ENCODE peak calls at places on chromosomes 11 and 22, in six cellular contexts. M, R, B, Z, Y and V are unnamed samples.

GRCh38 chr11:121341609-121342008 is 49.0 kb downstream of the SC5D start:
- DNase-seq in M (no peak), Z (no peak), R (no peak), B (no peak), Y (no peak), V (no peak)

GRCh38 chr22:30843245-30843644 is 125.3 kb downstream of the MORC2 start:
- DNase-seq in Y (no peak), B (no peak), R (no peak), M (no peak), Z (no peak), V (no peak)

GRCh38 chr22:17903564-17904295 is 120.6 kb downstream of the MICAL3 start:
- DNase-seq in Y (peak; percentile 69), B (no peak), M (no peak), Z (no peak), R (no peak), V (no peak)

GRCh38 chr11:130631119-130631518 is 182.7 kb downstream of the ADAMTS15 start:
- DNase-seq in B (no peak), M (peak; percentile 88), Y (no peak), R (peak; percentile 95), Z (no peak), V (peak; percentile 29)

GRCh38 chr11:21969841-21970240 is 223.0 kb upstream of the ANO5 start:
- DNase-seq in M (no peak), R (no peak), Z (no peak), B (no peak), Y (no peak), V (no peak)

GRCh38 chr11:2109541-2110019 is 29.6 kb downstream of the IGF2 start:
- DNase-seq in Y (no peak), Z (peak; percentile 57), B (peak; percentile 40), M (no peak), R (no peak), V (peak; percentile 74)

GRCh38 chr11:76668362-76669155 is 2.0 kb downstream of the LRRC32 start:
- DNase-seq in B (no peak), Z (no peak), Y (no peak), R (no peak), M (no peak), V (no peak)

GRCh38 chr22:28992565-28993326 is 68.9 kb downstream of the C22orf31 start:
- DNase-seq in Y (no peak), B (no peak), M (no peak), R (no peak), Z (no peak), V (no peak)

GRCh38 chr11:35211952-35212351 is 73.0 kb downstream of the CD44 start:
- DNase-seq in R (no peak), M (no peak), Z (no peak), Y (no peak), B (no peak), V (no peak)

GRCh38 chr11:106156290-106156937 is 79.0 kb downstream of the AASDHPPT start:
- DNase-seq in R (peak; percentile 83), M (peak; percentile 89), Y (peak; percentile 21), B (peak; percentile 63), Z (no peak), V (peak; percentile 91)

GRCh38 chr11:117230286-117230961 is 1.4 kb downstream of the PCSK7 start:
- DNase-seq in Y (no peak), Z (no peak), R (peak; percentile 51), B (no peak), M (no peak), V (no peak)

GRCh38 chr22:50490531-50491308 is 4.1 kb downstream of the MIOX start:
- DNase-seq in Y (no peak), R (no peak), B (no peak), M (no peak), Z (no peak), V (no peak)

GRCh38 chr11:129695543-129696308 is 119.9 kb upstream of the TMEM45B start:
- DNase-seq in Z (peak; percentile 90), R (peak; percentile 13), Y (peak; percentile 60), B (peak; percentile 83), M (peak; percentile 43), V (peak; percentile 72)

GRCh38 chr22:29689872-29690213 is 30.0 kb upstream of the CABP7 start:
- DNase-seq in M (peak; percentile 44), R (peak; percentile 55), Y (peak; percentile 54), B (peak; percentile 78), Z (peak; percentile 85), V (peak; percentile 69)

GRCh38 chr11:124640660-124641059 is 18.0 kb downstream of the TBRG1 start:
- DNase-seq in Y (no peak), M (no peak), B (peak; percentile 77), Z (peak; percentile 74), R (no peak), V (peak; percentile 28)

GRCh38 chr22:24140357-24140756 is 40.9 kb upstream of the SUSD2 start:
- DNase-seq in B (no peak), M (no peak), Y (no peak), R (peak; percentile 40), Z (no peak), V (no peak)

GRCh38 chr11:66877585-66877984 is 20.7 kb downstream of the LRFN4 start:
- DNase-seq in Z (no peak), M (no peak), R (peak; percentile 75), B (no peak), Y (no peak), V (no peak)

GRCh38 chr11:2535673-2536439 is 91.0 kb downstream of the KCNQ1 start:
- DNase-seq in R (no peak), Y (no peak), M (no peak), Z (no peak), B (no peak), V (no peak)

GRCh38 chr22:20982563-20982882 is 426 bp downstream of the LZTR1 start:
- DNase-seq in M (no peak), Y (no peak), Z (no peak), R (no peak), B (no peak), V (no peak)

GRCh38 chr11:12284321-12285050 is 92.9 kb upstream of the PARVA start:
- DNase-seq in M (peak; percentile 81), R (peak; percentile 70), B (no peak), Z (peak; percentile 14), Y (no peak), V (no peak)

GRCh38 chr22:47377926-47378560 is 615.6 kb downstream of the TBC1D22A start:
- DNase-seq in B (no peak), Y (no peak), Z (no peak), M (no peak), R (no peak), V (no peak)

GRCh38 chr11:118247041-118247440 is 5.1 kb downstream of the MPZL3 start:
- DNase-seq in Y (no peak), B (no peak), R (no peak), M (no peak), Z (no peak), V (no peak)

GRCh38 chr11:59180168-59180567 is 8.2 kb downstream of the DTX4 start:
- DNase-seq in Y (no peak), M (no peak), R (no peak), B (no peak), Z (no peak), V (no peak)

GRCh38 chr11:111449696-111450479 is 62.3 kb downstream of the BTG4 start:
- DNase-seq in Y (no peak), Z (no peak), B (no peak), R (no peak), M (no peak), V (no peak)

GRCh38 chr22:25880524-25880923 is 138.5 kb downstream of the MYO18B start:
- DNase-seq in M (no peak), R (no peak), B (no peak), Z (no peak), Y (no peak), V (peak; percentile 3)

DNA sequence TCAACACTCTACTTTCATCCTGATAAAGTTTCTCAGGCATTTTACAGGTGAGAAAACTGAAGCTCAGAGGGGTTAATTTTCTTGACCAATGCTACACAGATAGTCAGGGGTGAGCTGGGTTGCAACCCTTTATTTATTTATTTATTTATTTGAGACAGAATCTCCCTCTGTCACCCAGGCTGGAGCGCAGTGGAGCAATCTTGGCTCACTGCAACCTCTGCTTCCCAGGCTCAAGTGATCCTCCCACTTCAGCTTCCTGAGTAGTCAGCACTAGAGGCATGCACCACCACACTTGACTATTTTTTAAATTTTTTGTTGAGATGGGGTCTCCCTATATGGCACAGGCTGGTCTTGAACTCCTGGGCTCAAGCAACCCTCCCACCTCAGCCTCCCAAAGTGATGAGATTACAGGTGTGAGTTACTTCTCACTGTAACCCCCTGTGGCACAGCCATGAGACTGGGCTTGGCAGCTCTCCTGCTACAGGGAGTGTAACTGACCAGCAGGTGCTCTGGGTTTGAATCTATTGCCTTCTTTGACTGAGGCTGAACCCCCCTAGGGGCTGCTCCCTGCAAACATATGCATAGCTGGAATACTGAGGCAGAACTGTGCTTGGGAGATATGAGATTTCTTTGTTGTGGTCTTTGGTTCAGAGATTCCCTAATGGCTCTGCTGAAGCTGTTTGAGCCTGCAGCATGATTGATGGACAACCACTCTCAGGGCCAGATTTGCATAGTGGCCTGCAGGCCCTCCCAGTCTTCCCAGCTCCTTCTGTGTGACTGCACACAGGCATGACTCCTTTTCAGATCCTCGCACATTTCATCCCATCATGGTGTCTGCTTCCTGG is 6.1 kb downstream of the C11orf96 start:
- DNase-seq in B (no peak), Y (no peak), M (no peak), Z (no peak), R (no peak), V (no peak)
- H3K18ac ChIP-seq in B (no peak overlapping the region), Y (no peak overlapping the region), M (no peak overlapping the region), Z (no peak overlapping the region), R (no peak overlapping the region), V (no peak overlapping the region)

GRCh38 chr22:32810241-32811133 is 9.0 kb downstream of the TIMP3 start:
- DNase-seq in Z (peak; percentile 52), B (peak; percentile 86), R (peak; percentile 51), Y (no peak), M (no peak), V (peak; percentile 68)
- H3K23ac ChIP-seq in Z (no peak overlapping the region), B (no peak overlapping the region), R (no peak overlapping the region), Y (no peak overlapping the region), M (no peak overlapping the region), V (no peak overlapping the region)

GRCh38 chr11:6682591-6682935 is 577 bp downstream of the MRPL17 start:
- DNase-seq in Y (no peak), B (no peak), Z (no peak), R (no peak), M (no peak), V (no peak)

GRCh38 chr11:6686006-6686405 is 2.9 kb upstream of the MRPL17 start:
- DNase-seq in Y (no peak), Z (no peak), R (no peak), B (no peak), M (no peak), V (no peak)

GRCh38 chr11:6681505-6681904 is 1.6 kb downstream of the MRPL17 start:
- DNase-seq in R (no peak), Y (no peak), M (peak; percentile 33), Z (no peak), B (peak; percentile 35), V (no peak)

GRCh38 chr11:6681949-6682348 is 1.2 kb downstream of the MRPL17 start:
- DNase-seq in M (peak; percentile 30), Y (no peak), B (peak; percentile 13), Z (no peak), R (peak; percentile 28), V (peak; percentile 2)

GRCh38 chr11:6682936-6683861 is at the start of gene MRPL17:
- DNase-seq in Z (peak; percentile 99), M (peak; percentile 99), Y (peak; percentile 99), B (peak; percentile 99), R (peak; percentile 98), V (peak; percentile 100)
- H2BK5ac ChIP-seq in Z (peak within 1 kb of the TSS; percentile 24), M (no peak within 1 kb of the TSS), Y (peak within 1 kb of the TSS; percentile 57), B (peak within 1 kb of the TSS; percentile 99), R (peak within 1 kb of the TSS; percentile 90), V (peak within 1 kb of the TSS; percentile 50)

DNA sequence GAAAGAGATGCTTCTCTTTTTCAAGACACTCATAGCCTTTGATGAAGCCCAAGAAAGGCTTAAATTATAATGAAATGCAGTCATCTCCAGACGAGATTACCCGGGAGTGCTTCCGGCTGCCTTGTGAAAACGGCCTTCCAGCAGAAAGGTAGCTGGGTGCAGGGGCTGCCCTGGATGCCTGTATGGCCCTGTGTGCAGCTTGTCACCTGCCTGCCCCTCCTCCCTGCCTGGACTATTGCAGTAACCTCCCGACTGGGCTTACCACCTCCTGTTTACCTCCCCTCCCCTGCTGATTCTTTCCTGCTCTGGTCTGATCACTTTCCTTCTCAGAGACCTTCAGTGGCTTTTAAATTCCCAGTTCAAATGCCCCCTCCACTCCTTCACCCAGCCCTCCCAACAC is 126.4 kb upstream of the SYT13 start:
- DNase-seq in Y (no peak), Z (no peak), M (no peak), R (no peak), B (peak; percentile 83), V (no peak)
- H3K18ac ChIP-seq in Y (peak overlapping the region; percentile 72), Z (no peak overlapping the region), M (no peak overlapping the region), R (no peak overlapping the region), B (peak overlapping the region; percentile 91), V (no peak overlapping the region)